ENCODE peak calls at places on chromosome 12, in nine cellular contexts. S is T-helper 9 cell; K is Right ventricle myocardium inferior; D is GM06990; V is T-cell; L is brain microvascular endothelial cell; A is stimulated activated CD8-positive, alpha-beta memory T cell treated with anti-CD3 and anti-CD28 coated beads, Interleukin-15, amount 100 ng/mL, for 24 hours; P is ovary; U is naive B cell. E is an unnamed sample.

GRCh38 chr12:46556105-46556559 is 183.6 kb upstream of the SLC38A2 start:
- DNase-seq in U (no peak), K (no peak), D (no peak), V (no peak), L (peak), S (no peak), A (no peak), P (no peak), E (no peak)

GRCh38 chr12:108793756-108794441 is 62.6 kb upstream of the CORO1C start:
- DNase-seq in S (no peak), K (peak), A (no peak), L (no peak), D (no peak), P (no peak), V (no peak), U (no peak), E (no peak)

GRCh38 chr12:108602209-108602705 is 4.4 kb upstream of the TMEM119 start:
- DNase-seq in P (no peak), D (no peak), U (no peak), L (no peak), S (no peak), V (no peak), K (no peak), A (no peak), E (no peak)

GRCh38 chr12:22634883-22635282 is 9.9 kb downstream of the ETNK1 start:
- DNase-seq in A (no peak), D (no peak), U (no peak), P (no peak), L (no peak), K (no peak), S (no peak), V (no peak), E (no peak)

GRCh38 chr12:50200507-50201273 is 33.5 kb upstream of the CERS5 start:
- DNase-seq in P (no peak), K (no peak), U (no peak), V (no peak), A (no peak), D (no peak), L (peak), S (no peak), E (no peak)

GRCh38 chr12:125169870-125170269 is 104.6 kb downstream of the AACS start:
- DNase-seq in U (no peak), L (no peak), D (no peak), V (no peak), K (no peak), A (no peak), P (no peak), S (no peak), E (no peak)

GRCh38 chr12:120223458-120224303 is 22.8 kb upstream of the RPLP0 start:
- DNase-seq in V (no peak), S (no peak), L (no peak), D (no peak), U (no peak), A (no peak), P (no peak), K (no peak), E (no peak)

GRCh38 chr12:106954462-106955376 is 988 bp upstream of the TMEM263 start:
- DNase-seq in V (no peak), A (peak), L (no peak), P (peak), K (peak), S (peak), D (peak), U (no peak), E (no peak)

GRCh38 chr12:130619378-130619970 is 96.6 kb downstream of the RIMBP2 start:
- DNase-seq in A (no peak), L (no peak), S (no peak), D (no peak), K (no peak), U (no peak), P (no peak), V (no peak), E (no peak)

GRCh38 chr12:27237790-27238771 is 6.0 kb upstream of the STK38L start:
- DNase-seq in D (no peak), K (no peak), V (no peak), A (no peak), S (no peak), P (no peak), U (peak), L (peak), E (no peak)

GRCh38 chr12:39931231-39931630 is 174.7 kb downstream of the SLC2A13 start:
- DNase-seq in D (no peak), U (no peak), V (no peak), S (no peak), L (no peak), A (no peak), P (no peak), K (no peak), E (no peak)

GRCh38 chr12:49225551-49226166 is 36.8 kb upstream of the TUBA1A start:
- DNase-seq in D (no peak), V (no peak), P (no peak), L (peak), K (no peak), U (no peak), A (no peak), S (no peak), E (no peak)

GRCh38 chr12:121518656-121519055 is 62.2 kb downstream of the KDM2B start:
- DNase-seq in V (no peak), S (no peak), P (no peak), A (no peak), U (no peak), L (no peak), D (no peak), K (no peak), E (no peak)

GRCh38 chr12:83664650-83665049 is 977.9 kb downstream of the TMTC2 start:
- DNase-seq in L (no peak), D (no peak), A (no peak), P (no peak), K (no peak), S (no peak), V (no peak), U (no peak), E (no peak)

GRCh38 chr12:91331371-91331770 is 148.8 kb upstream of the DCN start:
- DNase-seq in A (no peak), D (no peak), P (no peak), K (no peak), U (no peak), L (no peak), V (no peak), S (no peak), E (no peak)

E was measured in GM20000.